ENCODE peak calls at places on chromosomes 16 and 17, in ten cellular contexts. Y, M, H, F, B, U, W, S, R and V are unnamed samples.

GRCh38 chr16:60905806-60906205 is 1130.4 kb downstream of the CDH8 start:
- DNase-seq in Y (peak; percentile 74), M (no peak), H (no peak), F (no peak), B (no peak), U (no peak), W (no peak), S (no peak), R (no peak), V (peak; percentile 85)

GRCh38 chr17:59366773-59367656 is 35.6 kb downstream of the YPEL2 start:
- DNase-seq in Y (no peak), M (no peak), H (no peak), F (peak; percentile 60), B (no peak), U (peak; percentile 80), W (no peak), S (no peak), R (peak; percentile 69), V (peak; percentile 75)

GRCh38 chr16:12901597-12902436 is at the start of gene SHISA9:
- DNase-seq in Y (peak; percentile 85), M (no peak), H (peak; percentile 50), F (no peak), B (no peak), U (no peak), W (no peak), S (peak; percentile 39), R (no peak), V (peak; percentile 7)

GRCh38 chr17:20266806-20267458 is 200.4 kb downstream of the LGALS9B start:
- DNase-seq in Y (no peak), M (no peak), H (no peak), F (no peak), B (no peak), U (no peak), W (no peak), S (peak; percentile 64), R (peak; percentile 91), V (peak; percentile 89)

GRCh38 chr16:4064950-4065352 is 51.3 kb downstream of the ADCY9 start:
- DNase-seq in Y (no peak), M (no peak), H (no peak), F (no peak), B (no peak), U (no peak), W (no peak), S (no peak), R (no peak), V (no peak)

GRCh38 chr16:19542138-19542821 is 13.2 kb upstream of the VPS35L start:
- DNase-seq in Y (no peak), M (no peak), H (no peak), F (no peak), B (no peak), U (no peak), W (no peak), S (no peak), R (no peak), V (no peak)

GRCh38 chr16:65071371-65072311 is 50.2 kb downstream of the CDH11 start:
- DNase-seq in Y (no peak), M (no peak), H (no peak), F (peak; percentile 42), B (no peak), U (no peak), W (no peak), S (no peak), R (peak; percentile 64), V (peak; percentile 74)

GRCh38 chr17:82839617-82840292 is at the start of gene ZNF750:
- DNase-seq in Y (no peak), M (no peak), H (no peak), F (no peak), B (no peak), U (peak; percentile 78), W (no peak), S (peak; percentile 74), R (no peak), V (no peak)

GRCh38 chr16:66477028-66477515 is 50.0 kb downstream of the BEAN1 start:
- DNase-seq in Y (no peak), M (no peak), H (no peak), F (no peak), B (no peak), U (no peak), W (no peak), S (no peak), R (no peak), V (no peak)

GRCh38 chr16:78742501-78743283 is 643.2 kb downstream of the WWOX start:
- DNase-seq in Y (no peak), M (peak; percentile 13), H (no peak), F (no peak), B (no peak), U (no peak), W (no peak), S (no peak), R (peak; percentile 27), V (peak; percentile 78)

GRCh38 chr17:61966201-61966600 is 38.4 kb upstream of the INTS2 start:
- DNase-seq in Y (no peak), M (no peak), H (peak; percentile 22), F (no peak), B (no peak), U (no peak), W (no peak), S (no peak), R (no peak), V (no peak)

GRCh38 chr17:63946440-63947363 is 14.6 kb upstream of the CD79B start:
- DNase-seq in Y (peak; percentile 78), M (peak; percentile 85), H (peak; percentile 91), F (peak; percentile 60), B (peak; percentile 74), U (no peak), W (peak; percentile 45), S (no peak), R (peak; percentile 13), V (peak; percentile 11)

GRCh38 chr17:74454197-74455024 is 12.0 kb upstream of the CD300A start:
- DNase-seq in Y (peak; percentile 38), M (peak; percentile 48), H (no peak), F (no peak), B (peak; percentile 55), U (peak; percentile 55), W (no peak), S (peak; percentile 69), R (peak; percentile 29), V (peak; percentile 64)

GRCh38 chr17:76601042-76601441 is 15.4 kb upstream of the ST6GALNAC2 start:
- DNase-seq in Y (no peak), M (no peak), H (no peak), F (no peak), B (no peak), U (no peak), W (no peak), S (no peak), R (no peak), V (no peak)
- H3K4me2 ChIP-seq in Y (no peak overlapping the region), M (no peak overlapping the region), H (no peak overlapping the region), F (peak overlapping the region; percentile 47), B (no peak overlapping the region), U (peak overlapping the region; percentile 72), W (no peak overlapping the region), S (no peak overlapping the region), R (no peak overlapping the region), V (no peak overlapping the region)

GRCh38 chr16:57148481-57148880 is 37.4 kb downstream of the PSME3IP1 start:
- DNase-seq in Y (no peak), M (no peak), H (no peak), F (no peak), B (peak; percentile 35), U (no peak), W (no peak), S (no peak), R (no peak), V (no peak)
- TF ChIP-seq CTCF in Y (no peak), M (no peak), H (no peak), F (no peak), B (no peak), U (no peak), W (no peak), S (no peak), R (no peak), V (no peak)

DNA sequence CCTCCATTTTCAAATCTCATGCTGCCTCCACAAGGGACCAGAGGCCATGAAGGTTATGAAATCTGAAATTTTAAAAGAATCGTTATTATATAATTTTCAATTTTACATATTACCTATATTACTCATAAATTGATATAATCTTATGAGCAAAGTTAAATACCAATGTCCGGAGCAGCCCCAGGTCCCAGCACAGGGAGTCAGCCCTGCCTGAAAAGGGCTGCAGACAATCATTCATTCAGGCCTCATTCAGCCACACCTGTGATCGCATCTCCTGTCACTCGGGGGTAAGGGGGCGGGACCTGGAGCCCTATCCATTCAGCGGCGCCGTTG is 172.5 kb downstream of the AHSP start:
- DNase-seq in Y (no peak), M (no peak), H (peak; percentile 92), F (peak; percentile 82), B (peak; percentile 94), U (peak; percentile 81), W (no peak), S (no peak), R (no peak), V (peak; percentile 51)
- H3K4me2 ChIP-seq in Y (peak overlapping the region; percentile 82), M (peak overlapping the region; percentile 91), H (peak overlapping the region; percentile 79), F (peak overlapping the region; percentile 95), B (peak overlapping the region; percentile 91), U (peak overlapping the region; percentile 87), W (peak overlapping the region; percentile 79), S (peak overlapping the region; percentile 82), R (peak overlapping the region; percentile 23), V (peak overlapping the region; percentile 51)

GRCh38 chr17:72365857-72366415 is 245.1 kb downstream of the SOX9 start:
- DNase-seq in Y (no peak), M (no peak), H (no peak), F (no peak), B (no peak), U (no peak), W (no peak), S (no peak), R (peak; percentile 48), V (peak; percentile 57)
- TF ChIP-seq CTCF in Y (no peak), M (no peak), H (peak; percentile 13), F (no peak), B (no peak), U (no peak), W (no peak), S (no peak), R (no peak), V (no peak)

GRCh38 chr17:49501496-49501895 is 6.4 kb downstream of the NGFR start:
- DNase-seq in Y (no peak), M (no peak), H (no peak), F (no peak), B (no peak), U (no peak), W (no peak), S (peak; percentile 65), R (no peak), V (no peak)
- H3K4me2 ChIP-seq in Y (no peak overlapping the region), M (no peak overlapping the region), H (no peak overlapping the region), F (no peak overlapping the region), B (no peak overlapping the region), U (no peak overlapping the region), W (no peak overlapping the region), S (peak overlapping the region; percentile 44), R (no peak overlapping the region), V (no peak overlapping the region)

GRCh38 chr17:35948092-35948491 is 4.6 kb upstream of the LYZL6 start:
- DNase-seq in Y (no peak), M (no peak), H (no peak), F (no peak), B (no peak), U (no peak), W (no peak), S (no peak), R (no peak), V (no peak)
- TF ChIP-seq CTCF in Y (no peak), M (no peak), H (no peak), F (no peak), B (no peak), U (no peak), W (no peak), S (no peak), R (no peak), V (no peak)

DNA sequence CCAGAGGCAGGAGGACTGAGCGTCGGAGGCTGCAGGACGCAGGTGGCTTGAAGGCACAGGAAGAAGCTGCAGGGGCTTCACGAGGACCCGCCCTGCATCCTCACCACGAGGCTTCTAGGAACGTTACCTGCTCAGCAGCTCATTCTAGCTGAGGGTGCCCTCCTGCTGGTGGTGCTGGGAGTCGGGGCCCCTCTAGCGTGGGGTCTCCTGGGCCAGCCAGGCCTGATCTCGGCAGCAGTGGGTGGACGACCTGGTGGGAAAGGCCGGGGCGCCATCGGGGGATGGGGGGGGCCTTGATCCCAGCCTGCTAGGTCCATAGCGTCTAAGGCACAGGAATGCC is 78.2 kb downstream of the KLHDC4 start:
- DNase-seq in Y (no peak), M (no peak), H (no peak), F (no peak), B (no peak), U (no peak), W (no peak), S (no peak), R (no peak), V (no peak)
- H3K4me2 ChIP-seq in Y (no peak overlapping the region), M (no peak overlapping the region), H (no peak overlapping the region), F (no peak overlapping the region), B (no peak overlapping the region), U (no peak overlapping the region), W (no peak overlapping the region), S (no peak overlapping the region), R (no peak overlapping the region), V (no peak overlapping the region)